ENCODE peak calls at places on chromosomes 4 and X, in eight cellular contexts. One of them, this sample, is unnamed.

GRCh38 chrX:98795636-98796035 is 1614.4 kb downstream of the PCDH19 start:
- DNase-seq in pancreas: no peak
- DNase-seq in iPS DF 19.7: no peak
- DNase-seq in T-helper 1 cell: no peak
- DNase-seq in neuronal stem cell: no peak
- DNase-seq in body of pancreas: no peak
- DNase-seq in amniotic stem cell: no peak
- DNase-seq in SHP77: no peak
- DNase-seq in this sample: no peak

GRCh38 chrX:72382199-72382590 is 76.5 kb upstream of the CITED1 start:
- DNase-seq in neuronal stem cell: no peak
- DNase-seq in amniotic stem cell: no peak
- DNase-seq in body of pancreas: peak
- DNase-seq in SHP77: peak
- DNase-seq in T-helper 1 cell: no peak
- DNase-seq in iPS DF 19.7: no peak
- DNase-seq in pancreas: peak
- DNase-seq in this sample: peak

GRCh38 chr4:41590591-41590990 is 52.6 kb downstream of the LIMCH1 start:
- DNase-seq in SHP77: peak
- DNase-seq in neuronal stem cell: no peak
- DNase-seq in pancreas: no peak
- DNase-seq in T-helper 1 cell: no peak
- DNase-seq in iPS DF 19.7: no peak
- DNase-seq in amniotic stem cell: no peak
- DNase-seq in body of pancreas: peak
- DNase-seq in this sample: no peak

GRCh38 chr4:168496834-168497233 is at the start of gene PALLD:
- DNase-seq in pancreas: no peak
- DNase-seq in T-helper 1 cell: no peak
- DNase-seq in body of pancreas: no peak
- DNase-seq in iPS DF 19.7: no peak
- DNase-seq in neuronal stem cell: no peak
- DNase-seq in SHP77: no peak
- DNase-seq in amniotic stem cell: no peak
- DNase-seq in this sample: no peak

GRCh38 chr4:89829470-89830138 is 7.4 kb downstream of the SNCA start:
- DNase-seq in neuronal stem cell: no peak
- DNase-seq in T-helper 1 cell: peak
- DNase-seq in SHP77: no peak
- DNase-seq in pancreas: peak
- DNase-seq in iPS DF 19.7: no peak
- DNase-seq in amniotic stem cell: no peak
- DNase-seq in body of pancreas: no peak
- DNase-seq in this sample: no peak

GRCh38 chr4:8334786-8335460 is 65.4 kb downstream of the HTRA3 start:
- DNase-seq in pancreas: no peak
- DNase-seq in SHP77: no peak
- DNase-seq in body of pancreas: peak
- DNase-seq in iPS DF 19.7: no peak
- DNase-seq in neuronal stem cell: no peak
- DNase-seq in T-helper 1 cell: no peak
- DNase-seq in amniotic stem cell: no peak
- DNase-seq in this sample: peak

GRCh38 chr4:76292730-76293129 is 13.8 kb upstream of the STBD1 start:
- DNase-seq in body of pancreas: no peak
- DNase-seq in T-helper 1 cell: no peak
- DNase-seq in amniotic stem cell: no peak
- DNase-seq in SHP77: no peak
- DNase-seq in iPS DF 19.7: no peak
- DNase-seq in pancreas: no peak
- DNase-seq in neuronal stem cell: no peak
- DNase-seq in this sample: no peak

GRCh38 chrX:9048801-9049200 is 14.9 kb upstream of the FAM9B start:
- DNase-seq in neuronal stem cell: no peak
- DNase-seq in T-helper 1 cell: no peak
- DNase-seq in SHP77: no peak
- DNase-seq in pancreas: no peak
- DNase-seq in iPS DF 19.7: no peak
- DNase-seq in amniotic stem cell: no peak
- DNase-seq in body of pancreas: no peak
- DNase-seq in this sample: no peak

GRCh38 chr4:108601517-108601916 is 18.9 kb upstream of the RPL34 start:
- DNase-seq in iPS DF 19.7: no peak
- DNase-seq in SHP77: no peak
- DNase-seq in body of pancreas: no peak
- DNase-seq in T-helper 1 cell: no peak
- DNase-seq in pancreas: no peak
- DNase-seq in amniotic stem cell: no peak
- DNase-seq in neuronal stem cell: no peak
- DNase-seq in this sample: no peak

GRCh38 chr4:104128031-104128849 is 366.5 kb downstream of the CXXC4 start:
- DNase-seq in body of pancreas: no peak
- DNase-seq in iPS DF 19.7: no peak
- DNase-seq in T-helper 1 cell: no peak
- DNase-seq in neuronal stem cell: no peak
- DNase-seq in pancreas: no peak
- DNase-seq in SHP77: no peak
- DNase-seq in amniotic stem cell: no peak
- DNase-seq in this sample: no peak

GRCh38 chr4:7475207-7475606 is 40.5 kb upstream of the PSAPL1 start:
- DNase-seq in iPS DF 19.7: no peak
- DNase-seq in pancreas: no peak
- DNase-seq in T-helper 1 cell: no peak
- DNase-seq in body of pancreas: no peak
- DNase-seq in neuronal stem cell: no peak
- DNase-seq in SHP77: no peak
- DNase-seq in amniotic stem cell: no peak
- DNase-seq in this sample: no peak

GRCh38 chrX:118510076-118510475 is 14.5 kb downstream of the DOCK11 start:
- DNase-seq in pancreas: no peak
- DNase-seq in SHP77: no peak
- DNase-seq in amniotic stem cell: no peak
- DNase-seq in T-helper 1 cell: no peak
- DNase-seq in neuronal stem cell: no peak
- DNase-seq in iPS DF 19.7: no peak
- DNase-seq in body of pancreas: no peak
- DNase-seq in this sample: no peak

GRCh38 chr4:68359508-68359907 is 9.6 kb upstream of the YTHDC1 start:
- DNase-seq in amniotic stem cell: no peak
- DNase-seq in T-helper 1 cell: peak
- DNase-seq in SHP77: no peak
- DNase-seq in pancreas: no peak
- DNase-seq in neuronal stem cell: no peak
- DNase-seq in iPS DF 19.7: no peak
- DNase-seq in body of pancreas: no peak
- DNase-seq in this sample: no peak

GRCh38 chr4:8719421-8719820 is 126.9 kb downstream of the CPZ start:
- DNase-seq in pancreas: no peak
- DNase-seq in body of pancreas: no peak
- DNase-seq in neuronal stem cell: no peak
- DNase-seq in iPS DF 19.7: no peak
- DNase-seq in SHP77: no peak
- DNase-seq in T-helper 1 cell: no peak
- DNase-seq in amniotic stem cell: no peak
- DNase-seq in this sample: peak

GRCh38 chr4:159117968-159118367 is 15.1 kb downstream of the RAPGEF2 start:
- DNase-seq in SHP77: no peak
- DNase-seq in iPS DF 19.7: no peak
- DNase-seq in T-helper 1 cell: peak
- DNase-seq in amniotic stem cell: no peak
- DNase-seq in neuronal stem cell: no peak
- DNase-seq in pancreas: no peak
- DNase-seq in body of pancreas: no peak
- DNase-seq in this sample: no peak

GRCh38 chrX:100680756-100681155 is 36.8 kb downstream of the SRPX2 start:
- DNase-seq in body of pancreas: no peak
- DNase-seq in amniotic stem cell: peak
- DNase-seq in SHP77: no peak
- DNase-seq in iPS DF 19.7: no peak
- DNase-seq in neuronal stem cell: no peak
- DNase-seq in pancreas: no peak
- DNase-seq in T-helper 1 cell: no peak
- DNase-seq in this sample: no peak

GRCh38 chr4:27490315-27490714 is 629.7 kb downstream of the STIM2 start:
- DNase-seq in neuronal stem cell: no peak
- DNase-seq in amniotic stem cell: no peak
- DNase-seq in body of pancreas: no peak
- DNase-seq in pancreas: no peak
- DNase-seq in iPS DF 19.7: no peak
- DNase-seq in SHP77: no peak
- DNase-seq in T-helper 1 cell: no peak
- DNase-seq in this sample: no peak

GRCh38 chr4:141560056-141560455 is 76.3 kb upstream of the IL15 start:
- DNase-seq in body of pancreas: no peak
- DNase-seq in SHP77: no peak
- DNase-seq in iPS DF 19.7: no peak
- DNase-seq in T-helper 1 cell: no peak
- DNase-seq in amniotic stem cell: no peak
- DNase-seq in neuronal stem cell: no peak
- DNase-seq in pancreas: no peak
- DNase-seq in this sample: no peak

GRCh38 chrX:3659761-3660160 is 53.7 kb downstream of the PRKX start:
- DNase-seq in pancreas: no peak
- DNase-seq in T-helper 1 cell: no peak
- DNase-seq in neuronal stem cell: no peak
- DNase-seq in SHP77: no peak
- DNase-seq in amniotic stem cell: no peak
- DNase-seq in iPS DF 19.7: no peak
- DNase-seq in body of pancreas: no peak
- DNase-seq in this sample: no peak

GRCh38 chrX:85196319-85196718 is 47.3 kb downstream of the SATL1 start:
- DNase-seq in SHP77: no peak
- DNase-seq in iPS DF 19.7: no peak
- DNase-seq in T-helper 1 cell: no peak
- DNase-seq in body of pancreas: no peak
- DNase-seq in neuronal stem cell: no peak
- DNase-seq in pancreas: no peak
- DNase-seq in amniotic stem cell: no peak
- DNase-seq in this sample: no peak

GRCh38 chr4:183522821-183523220 is 18.0 kb downstream of the ING2 start:
- DNase-seq in pancreas: peak
- DNase-seq in body of pancreas: peak
- DNase-seq in iPS DF 19.7: no peak
- DNase-seq in SHP77: no peak
- DNase-seq in amniotic stem cell: no peak
- DNase-seq in T-helper 1 cell: no peak
- DNase-seq in neuronal stem cell: no peak
- DNase-seq in this sample: no peak

GRCh38 chr4:37794046-37794445 is 32.4 kb upstream of the PGM2 start:
- DNase-seq in pancreas: no peak
- DNase-seq in body of pancreas: no peak
- DNase-seq in iPS DF 19.7: no peak
- DNase-seq in SHP77: no peak
- DNase-seq in amniotic stem cell: no peak
- DNase-seq in neuronal stem cell: no peak
- DNase-seq in T-helper 1 cell: no peak
- DNase-seq in this sample: no peak

GRCh38 chrX:65407157-65407626 is 127.4 kb downstream of the LAS1L start:
- DNase-seq in amniotic stem cell: no peak
- DNase-seq in neuronal stem cell: no peak
- DNase-seq in T-helper 1 cell: no peak
- DNase-seq in SHP77: no peak
- DNase-seq in iPS DF 19.7: no peak
- DNase-seq in pancreas: no peak
- DNase-seq in body of pancreas: no peak
- DNase-seq in this sample: no peak

GRCh38 chr4:113499696-113500095 is 261.8 kb downstream of the CAMK2D start:
- DNase-seq in neuronal stem cell: no peak
- DNase-seq in body of pancreas: no peak
- DNase-seq in T-helper 1 cell: no peak
- DNase-seq in iPS DF 19.7: no peak
- DNase-seq in amniotic stem cell: no peak
- DNase-seq in pancreas: no peak
- DNase-seq in SHP77: no peak
- DNase-seq in this sample: no peak

GRCh38 chr4:151681085-151681484 is 79.7 kb downstream of the GATB start:
- DNase-seq in SHP77: no peak
- DNase-seq in pancreas: no peak
- DNase-seq in T-helper 1 cell: no peak
- DNase-seq in neuronal stem cell: no peak
- DNase-seq in amniotic stem cell: no peak
- DNase-seq in iPS DF 19.7: no peak
- DNase-seq in body of pancreas: no peak
- DNase-seq in this sample: no peak

GRCh38 chr4:73615613-73616012 is 4.6 kb downstream of the RASSF6 start:
- DNase-seq in neuronal stem cell: no peak
- DNase-seq in amniotic stem cell: no peak
- DNase-seq in pancreas: no peak
- DNase-seq in body of pancreas: no peak
- DNase-seq in SHP77: no peak
- DNase-seq in iPS DF 19.7: peak
- DNase-seq in T-helper 1 cell: no peak
- DNase-seq in this sample: no peak

GRCh38 chr4:39706829-39707511 is 9.0 kb downstream of the UBE2K start:
- DNase-seq in SHP77: no peak
- DNase-seq in amniotic stem cell: no peak
- DNase-seq in pancreas: no peak
- DNase-seq in neuronal stem cell: no peak
- DNase-seq in T-helper 1 cell: peak
- DNase-seq in iPS DF 19.7: no peak
- DNase-seq in body of pancreas: no peak
- DNase-seq in this sample: peak

GRCh38 chr4:4812145-4812782 is 47.2 kb upstream of the MSX1 start:
- DNase-seq in T-helper 1 cell: no peak
- DNase-seq in body of pancreas: no peak
- DNase-seq in pancreas: no peak
- DNase-seq in SHP77: no peak
- DNase-seq in iPS DF 19.7: no peak
- DNase-seq in neuronal stem cell: no peak
- DNase-seq in amniotic stem cell: no peak
- DNase-seq in this sample: no peak

GRCh38 chrX:88886908-88887307 is 139.9 kb downstream of the CPXCR1 start:
- DNase-seq in T-helper 1 cell: no peak
- DNase-seq in pancreas: no peak
- DNase-seq in body of pancreas: peak
- DNase-seq in neuronal stem cell: no peak
- DNase-seq in amniotic stem cell: no peak
- DNase-seq in SHP77: no peak
- DNase-seq in iPS DF 19.7: no peak
- DNase-seq in this sample: no peak

GRCh38 chr4:123554819-123555499 is 158.4 kb downstream of the SPRY1 start:
- DNase-seq in SHP77: no peak
- DNase-seq in pancreas: no peak
- DNase-seq in neuronal stem cell: no peak
- DNase-seq in iPS DF 19.7: no peak
- DNase-seq in body of pancreas: no peak
- DNase-seq in T-helper 1 cell: no peak
- DNase-seq in amniotic stem cell: no peak
- DNase-seq in this sample: no peak

This sample was measured in left lobe of liver.